ENCODE peak calls at places on chromosomes 11 and 22, in seven cellular contexts. S is IMR-90, M is neuronal stem cell, H is mesenchymal stem cell, I is mesendoderm, L is trophoblast cell, T is H1. P is an unnamed sample.

GRCh38 chr11:83303358-83303757 is 17.2 kb upstream of the CCDC90B start:
- DNase-seq in T (no peak), I (no peak), L (no peak), M (no peak), S (no peak), H (no peak), P (no peak)

GRCh38 chr11:79066456-79067354 is 374.1 kb downstream of the TENM4 start:
- DNase-seq in M (no peak), L (no peak), I (peak), H (no peak), S (no peak), T (no peak), P (peak)

GRCh38 chr11:82756765-82757650 is 23.3 kb upstream of the FAM181B start:
- DNase-seq in I (no peak), L (no peak), T (no peak), H (no peak), M (peak), S (no peak), P (no peak)

GRCh38 chr22:37681556-37682049 is 4.5 kb upstream of the NOL12 start:
- DNase-seq in M (peak), T (no peak), H (peak), S (peak), L (peak), I (peak), P (peak)

GRCh38 chr11:42526366-42526765 is 785.4 kb upstream of the API5 start:
- DNase-seq in S (no peak), T (no peak), H (no peak), L (no peak), I (peak), M (no peak), P (no peak)

GRCh38 chr22:48185071-48185470 is 1422.6 kb downstream of the TBC1D22A start:
- DNase-seq in I (no peak), L (no peak), T (no peak), S (no peak), M (no peak), H (no peak), P (peak)

GRCh38 chr11:93606721-93607120 is 54.8 kb upstream of the CEP295 start:
- DNase-seq in T (no peak), I (no peak), S (no peak), M (no peak), H (no peak), L (no peak), P (no peak)

GRCh38 chr22:20624161-20624616 is 116.8 kb downstream of the MED15 start:
- DNase-seq in I (no peak), T (no peak), M (no peak), H (peak), S (peak), L (no peak), P (no peak)

GRCh38 chr11:132101861-132102260 is 731.4 kb downstream of the NTM start:
- DNase-seq in S (peak), I (no peak), L (no peak), H (no peak), M (no peak), T (no peak), P (no peak)

GRCh38 chr22:29157759-29158535 is 47.7 kb upstream of the EMID1 start:
- DNase-seq in T (no peak), S (no peak), L (no peak), H (no peak), M (no peak), I (peak), P (no peak)

GRCh38 chr11:2816941-2817421 is 68.6 kb downstream of the CDKN1C start:
- DNase-seq in M (no peak), L (peak), H (peak), T (no peak), S (peak), I (no peak), P (no peak)

GRCh38 chr11:47233989-47234668 is 14.5 kb downstream of the ACP2 start:
- DNase-seq in T (no peak), L (peak), M (no peak), I (peak), H (peak), S (peak), P (peak)

GRCh38 chr11:17432041-17432440 is 43.6 kb upstream of the KCNJ11 start:
- DNase-seq in I (no peak), T (no peak), L (no peak), H (no peak), M (no peak), S (no peak), P (no peak)

GRCh38 chr22:42978453-42979103 is 36.4 kb downstream of the PACSIN2 start:
- DNase-seq in I (peak), M (peak), T (no peak), H (no peak), S (peak), L (peak), P (no peak)

GRCh38 chr22:38148252-38148651 is 33.4 kb downstream of the PLA2G6 start:
- DNase-seq in T (no peak), H (peak), S (peak), I (peak), M (no peak), L (peak), P (no peak)

GRCh38 chr11:112965601-112966125 is 4.4 kb downstream of the NCAM1 start:
- DNase-seq in H (no peak), T (no peak), L (no peak), M (no peak), I (no peak), S (no peak), P (no peak)

GRCh38 chr11:19913236-19913892 is 200.7 kb downstream of the NAV2 start:
- DNase-seq in M (no peak), I (no peak), T (no peak), S (no peak), H (no peak), L (no peak), P (no peak)

GRCh38 chr22:23382796-23383195 is 197.3 kb downstream of the IGLL1 start:
- DNase-seq in S (no peak), H (no peak), L (no peak), M (no peak), T (no peak), I (no peak), P (no peak)

GRCh38 chr11:128021304-128022006 is 565.9 kb downstream of the ETS1 start:
- DNase-seq in H (no peak), S (no peak), L (no peak), I (peak), T (peak), M (peak), P (peak)

GRCh38 chr11:59216654-59217640 is 4.2 kb upstream of the MPEG1 start:
- DNase-seq in T (no peak), I (no peak), M (no peak), L (no peak), H (no peak), S (peak), P (no peak)

GRCh38 chr11:110184974-110185597 is 91.9 kb downstream of the ZC3H12C start:
- DNase-seq in H (peak), L (no peak), S (peak), I (no peak), M (no peak), T (no peak), P (no peak)

GRCh38 chr11:127632971-127633680 is 632.6 kb upstream of the KIRREL3 start:
- DNase-seq in M (no peak), S (no peak), I (peak), L (no peak), T (no peak), H (no peak), P (no peak)

GRCh38 chr11:119795231-119795630 is 66.2 kb upstream of the NECTIN1 start:
- DNase-seq in I (peak), S (peak), M (no peak), L (no peak), T (no peak), H (no peak), P (no peak)

GRCh38 chr11:12161603-12162350 is 51.4 kb downstream of the MICAL2 start:
- DNase-seq in L (no peak), M (no peak), I (no peak), T (no peak), S (no peak), H (no peak), P (no peak)
- H2BK120ac ChIP-seq in L (peak), M (no peak), I (no peak), T (no peak), S (peak), H (no peak), P (no peak)

GRCh38 chr11:77107950-77108349 is 5.3 kb downstream of the OMP start:
- DNase-seq in T (no peak), I (no peak), L (no peak), M (no peak), S (peak), H (peak), P (no peak)
- H4K8ac ChIP-seq in T (peak), I (no peak), L (no peak), M (no peak), S (peak), H (no peak), P (no peak)

DNA sequence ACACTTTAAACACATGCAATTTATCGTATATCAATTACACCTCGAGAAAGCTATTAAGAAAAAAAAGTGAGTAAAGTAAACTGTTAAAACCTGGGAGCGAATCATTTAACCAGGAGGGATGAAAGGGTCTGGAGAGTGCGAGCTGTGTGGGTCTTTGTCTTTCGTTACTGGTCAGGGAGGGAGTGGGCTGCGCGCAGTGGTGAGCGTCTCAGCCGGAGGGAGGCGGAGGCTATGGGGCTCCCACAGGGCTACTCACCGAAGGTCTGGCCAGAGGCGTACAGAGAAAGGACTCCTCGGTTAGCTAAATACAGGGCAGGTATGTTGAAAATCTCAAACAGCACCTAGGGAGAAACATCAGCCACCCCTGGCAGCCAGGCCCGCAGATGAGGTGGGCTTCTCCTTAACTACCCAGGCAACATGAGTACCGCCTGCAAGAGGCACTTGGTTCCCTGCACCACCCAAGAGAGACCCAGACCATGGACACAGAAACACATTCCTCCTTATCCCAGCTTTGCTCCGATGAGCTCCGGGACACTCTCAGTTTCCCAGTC is 53.1 kb downstream of the DHCR7 start:
- DNase-seq in M (no peak), H (no peak), L (no peak), S (no peak), T (no peak), I (no peak), P (no peak)
- H2AK5ac ChIP-seq in M (no peak), H (no peak), L (no peak), S (no peak), T (no peak), I (no peak), P (no peak)

GRCh38 chr22:49406047-49406650 is 421.5 kb downstream of the BRD1 start:
- DNase-seq in T (no peak), I (no peak), S (no peak), L (no peak), M (no peak), H (no peak), P (peak)

GRCh38 chr22:49405590-49405989 is 422.1 kb downstream of the BRD1 start:
- DNase-seq in T (no peak), S (no peak), M (no peak), I (no peak), L (no peak), H (no peak), P (peak)

GRCh38 chr22:49404576-49405199 is 423.0 kb downstream of the BRD1 start:
- DNase-seq in M (no peak), I (no peak), H (no peak), T (no peak), S (no peak), L (no peak), P (peak)

GRCh38 chr22:49408102-49408836 is 419.4 kb downstream of the BRD1 start:
- DNase-seq in T (no peak), S (no peak), L (no peak), I (no peak), H (no peak), M (no peak), P (peak)

DNA sequence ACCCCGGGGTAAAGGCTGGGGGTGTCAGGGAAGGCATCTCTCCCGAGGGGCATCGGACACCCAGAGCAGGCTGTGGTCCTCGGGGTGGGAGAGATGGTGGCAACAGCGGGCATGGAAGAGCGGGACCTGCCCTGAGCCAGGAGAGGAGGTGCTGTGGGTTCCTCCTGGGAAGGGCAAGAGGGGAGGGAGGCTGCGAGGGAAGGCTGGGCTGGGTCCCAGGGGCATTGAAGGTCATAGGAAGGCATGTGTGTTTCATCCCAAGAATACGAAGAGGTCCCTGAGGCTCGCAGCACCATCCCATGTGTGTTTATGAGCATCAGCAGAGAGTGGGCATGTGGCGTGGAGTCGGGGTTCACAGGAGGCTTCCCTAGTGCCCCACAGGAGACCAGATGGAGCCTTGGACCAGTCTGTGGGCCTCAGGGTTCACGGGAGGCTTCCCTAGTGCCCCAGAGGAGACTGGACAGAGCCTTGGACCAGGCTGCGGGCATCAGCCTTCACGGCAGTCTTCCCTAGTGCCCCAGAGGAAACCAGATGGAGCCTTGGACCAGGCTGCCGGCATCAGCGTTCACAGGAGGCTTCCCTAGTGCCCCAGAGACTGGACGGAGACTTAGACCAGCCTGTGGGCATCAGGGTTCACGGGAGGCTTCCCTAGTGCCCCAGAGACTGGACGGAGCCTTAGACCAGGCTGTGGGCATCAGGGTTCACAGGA is 420.6 kb downstream of the BRD1 start:
- DNase-seq in I (no peak), H (no peak), M (no peak), L (no peak), T (no peak), S (no peak), P (no peak)
- H2BK120ac ChIP-seq in I (no peak), H (no peak), M (no peak), L (no peak), T (no peak), S (no peak), P (no peak)

GRCh38 chr11:10716543-10717259 is 23.1 kb upstream of the IRAG1 start:
- DNase-seq in T (no peak), S (no peak), I (peak), H (no peak), M (no peak), L (no peak), P (no peak)
- H4K8ac ChIP-seq in T (no peak), S (peak), I (no peak), H (no peak), M (no peak), L (no peak), P (no peak)

GRCh38 chr11:8683115-8683807 is 669 bp downstream of the RPL27A start:
- DNase-seq in M (no peak), T (no peak), L (peak), H (no peak), S (no peak), I (peak), P (no peak)
- H2AK5ac ChIP-seq in M (peak), T (peak), L (peak), H (peak), S (peak), I (peak), P (no peak)

P was measured in H9.